ENCODE peak calls at places on chromosomes 3 and 15, in eight cellular contexts. G is AG08395; I is activated CD8-positive, alpha-beta memory T cell treated with anti-CD3 and anti-CD28 coated beads for 48 hours; H is KG1; X is EL; A is BJ; Q is GM10248; P is Calu3. M is an unnamed sample.

GRCh38 chr3:52393131-52393807 is 51.6 kb downstream of the SEMA3G start:
- DNase-seq in G (no peak), I (no peak), H (no peak), X (no peak), A (no peak), Q (no peak), P (no peak), M (no peak)

GRCh38 chr15:40234783-40235182 is 4.1 kb upstream of the PAK6 start:
- DNase-seq in G (no peak), I (no peak), H (no peak), X (no peak), A (no peak), Q (no peak), P (no peak), M (no peak)

GRCh38 chr3:42226470-42227425 is 39.2 kb downstream of the CCK start:
- DNase-seq in G (no peak), I (no peak), H (no peak), X (no peak), A (no peak), Q (no peak), P (no peak), M (no peak)

GRCh38 chr3:173920386-173920785 is 522.8 kb downstream of the NLGN1 start:
- DNase-seq in G (no peak), I (no peak), H (no peak), X (peak; percentile 26), A (no peak), Q (no peak), P (no peak), M (no peak)

GRCh38 chr3:38646630-38647029 is 2.9 kb downstream of the SCN5A start:
- DNase-seq in G (no peak), I (no peak), H (no peak), X (peak; percentile 44), A (no peak), Q (no peak), P (peak; percentile 20), M (no peak)

GRCh38 chr15:37016287-37016686 is 84.1 kb downstream of the MEIS2 start:
- DNase-seq in G (peak; percentile 50), I (no peak), H (no peak), X (peak; percentile 24), A (peak; percentile 35), Q (no peak), P (no peak), M (no peak)

GRCh38 chr15:84600331-84600686 is 500 bp upstream of the ZSCAN2 start:
- DNase-seq in G (peak; percentile 92), I (no peak), H (peak; percentile 75), X (peak; percentile 85), A (peak; percentile 37), Q (no peak), P (peak; percentile 90), M (peak; percentile 94)

GRCh38 chr15:66472176-66472999 is 25.2 kb downstream of the SNAPC5 start:
- DNase-seq in G (peak; percentile 55), I (no peak), H (no peak), X (peak; percentile 54), A (no peak), Q (peak; percentile 81), P (peak; percentile 60), M (no peak)

GRCh38 chr3:141045849-141046248 is 5.3 kb upstream of the SPSB4 start:
- DNase-seq in G (no peak), I (no peak), H (no peak), X (no peak), A (no peak), Q (no peak), P (no peak), M (no peak)

GRCh38 chr3:143203848-143204247 is 84.3 kb downstream of the CHST2 start:
- DNase-seq in G (peak; percentile 49), I (no peak), H (no peak), X (peak; percentile 58), A (no peak), Q (no peak), P (no peak), M (no peak)

GRCh38 chr3:159560214-159561004 is 428.2 kb upstream of the IL12A start:
- DNase-seq in G (no peak), I (no peak), H (no peak), X (no peak), A (no peak), Q (no peak), P (no peak), M (no peak)

GRCh38 chr15:39621210-39621609 is 40.3 kb downstream of the THBS1 start:
- DNase-seq in G (no peak), I (no peak), H (no peak), X (no peak), A (no peak), Q (no peak), P (no peak), M (peak; percentile 72)

GRCh38 chr3:121545049-121545563 is 682 bp downstream of the POLQ start:
- DNase-seq in G (peak; percentile 16), I (no peak), H (no peak), X (peak; percentile 28), A (no peak), Q (no peak), P (no peak), M (no peak)

GRCh38 chr15:73392025-73392424 is 23.3 kb upstream of the HCN4 start:
- DNase-seq in G (no peak), I (no peak), H (no peak), X (no peak), A (no peak), Q (no peak), P (no peak), M (no peak)

GRCh38 chr3:41668366-41668765 is 293.5 kb downstream of the ULK4 start:
- DNase-seq in G (no peak), I (no peak), H (no peak), X (no peak), A (no peak), Q (no peak), P (no peak), M (no peak)

GRCh38 chr3:148079370-148079769 is 618.3 kb upstream of the AGTR1 start:
- DNase-seq in G (no peak), I (no peak), H (no peak), X (peak; percentile 8), A (no peak), Q (no peak), P (no peak), M (no peak)

GRCh38 chr3:99929409-99930139 is 111.9 kb downstream of the CMSS1 start:
- DNase-seq in G (peak; percentile 58), I (no peak), H (no peak), X (peak; percentile 52), A (no peak), Q (no peak), P (no peak), M (no peak)

GRCh38 chr3:57048052-57048671 is 12.3 kb upstream of the SPATA12 start:
- DNase-seq in G (peak; percentile 84), I (no peak), H (no peak), X (no peak), A (no peak), Q (no peak), P (no peak), M (peak; percentile 28)

GRCh38 chr3:99966657-99967420 is 147.5 kb downstream of the FILIP1L start:
- DNase-seq in G (no peak), I (no peak), H (no peak), X (peak; percentile 23), A (no peak), Q (no peak), P (no peak), M (no peak)

GRCh38 chr3:148962513-148962912 is 28.8 kb upstream of the GYG1 start:
- DNase-seq in G (peak; percentile 61), I (no peak), H (no peak), X (peak; percentile 81), A (no peak), Q (no peak), P (peak; percentile 66), M (no peak)

GRCh38 chr3:129061888-129062834 is 1.6 kb downstream of the GP9 start:
- DNase-seq in G (no peak), I (no peak), H (no peak), X (no peak), A (no peak), Q (no peak), P (no peak), M (no peak)